ENCODE peak calls at places on chromosome 16, in four cellular contexts. J is neural progenitor cell, D is endodermal cell, P is spleen. Q is an unnamed sample.

GRCh38 chr16:86396918-86397317 is 113.4 kb upstream of the FOXF1 start:
- DNase-seq in J (no peak), D (peak; percentile 76), P (no peak), Q (no peak)

GRCh38 chr16:9463461-9463860 is 372.0 kb downstream of the HAPSTR1 start:
- DNase-seq in J (no peak), D (no peak), P (no peak), Q (no peak)

GRCh38 chr16:66294507-66294906 is 72.0 kb upstream of the CDH5 start:
- DNase-seq in J (no peak), D (no peak), P (no peak), Q (no peak)

GRCh38 chr16:30368792-30369090 is 1.6 kb downstream of the TBC1D10B start:
- DNase-seq in J (no peak), D (no peak), P (no peak), Q (no peak)

GRCh38 chr16:24721830-24722238 is 7.6 kb upstream of the TNRC6A start:
- DNase-seq in J (no peak), D (no peak), P (no peak), Q (no peak)

GRCh38 chr16:66578596-66579531 is at the start of gene CMTM2:
- DNase-seq in J (no peak), D (peak; percentile 61), P (no peak), Q (no peak)

GRCh38 chr16:66161942-66162341 is 204.5 kb upstream of the CDH5 start:
- DNase-seq in J (no peak), D (no peak), P (no peak), Q (no peak)

GRCh38 chr16:89863741-89864391 is 9.5 kb upstream of the TCF25 start:
- DNase-seq in J (no peak), D (no peak), P (peak; percentile 83), Q (no peak)

GRCh38 chr16:1991135-1991551 is 1.4 kb downstream of the SYNGR3 start:
- DNase-seq in J (no peak), D (peak; percentile 69), P (peak; percentile 90), Q (no peak)

GRCh38 chr16:55835578-55835977 is 2.7 kb upstream of the CES1 start:
- DNase-seq in J (no peak), D (no peak), P (no peak), Q (peak; percentile 73)

GRCh38 chr16:35182043-35182677 is 1722.7 kb downstream of the TP53TG3F start:
- DNase-seq in J (no peak), D (no peak), P (peak; percentile 41), Q (no peak)

GRCh38 chr16:73232555-73233422 is 184.9 kb upstream of the ZFHX3 start:
- DNase-seq in J (no peak), D (peak; percentile 63), P (no peak), Q (peak; percentile 50)

GRCh38 chr16:77191259-77191969 is 424 bp downstream of the MON1B start:
- DNase-seq in J (peak; percentile 37), D (no peak), P (peak; percentile 93), Q (peak; percentile 35)

GRCh38 chr16:61820398-61820797 is 215.8 kb downstream of the CDH8 start:
- DNase-seq in J (no peak), D (no peak), P (no peak), Q (no peak)

GRCh38 chr16:72073831-72074230 is 10.8 kb downstream of the HPR start:
- DNase-seq in J (no peak), D (no peak), P (no peak), Q (peak; percentile 14)

GRCh38 chr16:27326738-27327585 is 13.2 kb downstream of the IL4R start:
- DNase-seq in J (peak; percentile 71), D (peak; percentile 99), P (peak; percentile 89), Q (peak; percentile 54)

GRCh38 chr16:31118223-31119155 is 1.0 kb downstream of the KAT8 start:
- DNase-seq in J (no peak), D (no peak), P (no peak), Q (no peak)

GRCh38 chr16:48687421-48688038 is 77.5 kb upstream of the N4BP1 start:
- DNase-seq in J (peak; percentile 83), D (peak; percentile 80), P (peak; percentile 74), Q (peak; percentile 44)

GRCh38 chr16:23288726-23289512 is 13.2 kb upstream of the SCNN1B start:
- DNase-seq in J (no peak), D (no peak), P (no peak), Q (no peak)

GRCh38 chr16:57540906-57541753 is 1.3 kb upstream of the ADGRG5 start:
- DNase-seq in J (no peak), D (peak; percentile 44), P (peak; percentile 71), Q (no peak)

GRCh38 chr16:30797670-30798309 is 10.8 kb upstream of the ZNF629 start:
- DNase-seq in J (peak; percentile 33), D (no peak), P (no peak), Q (no peak)

GRCh38 chr16:2085669-2086068 is 37.9 kb downstream of the TSC2 start:
- DNase-seq in J (no peak), D (no peak), P (no peak), Q (no peak)

GRCh38 chr16:80231888-80232287 is 308.9 kb upstream of the DYNLRB2 start:
- DNase-seq in J (no peak), D (no peak), P (no peak), Q (no peak)

GRCh38 chr16:34802396-34802795 is 1343.0 kb downstream of the TP53TG3F start:
- DNase-seq in J (no peak), D (no peak), P (no peak), Q (no peak)

GRCh38 chr16:24671455-24671954 is 57.9 kb upstream of the TNRC6A start:
- DNase-seq in J (no peak), D (no peak), P (no peak), Q (no peak)

GRCh38 chr16:30941600-30942420 is 7.1 kb upstream of the ORAI3 start:
- DNase-seq in J (peak; percentile 83), D (peak; percentile 93), P (peak; percentile 95), Q (peak; percentile 88)

GRCh38 chr16:72434159-72434558 is 262.2 kb upstream of the PMFBP1 start:
- DNase-seq in J (no peak), D (no peak), P (no peak), Q (no peak)

DNA sequence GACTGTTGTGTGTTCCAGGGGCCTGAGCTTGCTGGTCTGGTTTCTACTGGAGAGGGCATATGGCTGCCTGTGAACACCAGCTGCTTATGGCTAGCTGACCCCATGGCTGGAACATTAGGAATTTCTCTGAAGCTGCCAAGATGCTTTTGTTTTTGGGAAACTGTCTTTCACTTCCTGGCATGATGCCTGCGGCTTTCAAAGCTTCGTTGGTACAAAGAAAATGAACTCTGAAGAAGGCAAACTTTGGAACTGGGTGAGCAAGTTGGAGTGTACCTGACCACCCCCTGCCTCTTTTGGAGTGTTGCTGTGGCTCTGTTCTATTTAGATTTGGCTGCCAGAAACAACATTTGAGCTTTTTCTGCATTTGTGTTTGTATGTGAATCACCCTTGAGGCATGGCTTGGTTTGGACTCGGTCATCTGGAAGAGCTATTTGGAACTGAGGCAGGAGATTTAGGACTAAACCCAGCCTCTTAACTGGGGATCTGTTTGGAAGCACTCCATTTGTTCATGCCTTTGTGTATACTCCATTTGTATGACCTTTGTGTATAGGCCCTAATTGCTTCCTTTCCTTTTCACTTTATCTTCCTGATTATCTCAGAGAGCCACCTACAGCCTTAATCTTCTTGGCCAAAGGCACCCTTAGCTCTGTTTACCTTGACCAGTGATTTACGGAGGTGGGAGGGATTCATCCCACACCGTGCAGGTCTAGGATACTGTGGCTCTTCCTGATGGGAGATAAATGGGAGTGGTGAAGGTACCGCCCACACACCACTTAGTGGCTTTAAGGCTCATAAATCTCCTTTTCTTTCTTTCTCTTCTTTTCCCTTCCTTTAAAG is 7.2 kb upstream of the CPHXL start:
- DNase-seq in J (peak; percentile 64), D (no peak), P (no peak), Q (no peak)
- H3K4me3 ChIP-seq in J (no peak overlapping the region), D (no peak overlapping the region), P (no peak overlapping the region), Q (no peak overlapping the region)

GRCh38 chr16:68596266-68596665 is 48.8 kb upstream of the CDH3 start:
- DNase-seq in J (no peak), D (no peak), P (no peak), Q (no peak)

GRCh38 chr16:68599586-68599985 is 45.5 kb upstream of the CDH3 start:
- DNase-seq in J (no peak), D (no peak), P (no peak), Q (no peak)
- H3K27ac ChIP-seq in J (no peak overlapping the region), D (no peak overlapping the region), P (no peak overlapping the region), Q (no peak overlapping the region)

GRCh38 chr16:19677403-19677802 is 40.6 kb downstream of the KNOP1 start:
- DNase-seq in J (no peak), D (no peak), P (no peak), Q (no peak)

GRCh38 chr16:19678804-19679203 is 39.2 kb downstream of the KNOP1 start:
- DNase-seq in J (no peak), D (no peak), P (no peak), Q (no peak)

GRCh38 chr16:19683453-19684236 is 34.4 kb downstream of the KNOP1 start:
- DNase-seq in J (no peak), D (no peak), P (no peak), Q (no peak)

GRCh38 chr16:19681637-19682036 is 36.4 kb downstream of the KNOP1 start:
- DNase-seq in J (no peak), D (no peak), P (no peak), Q (no peak)

GRCh38 chr16:19680972-19681371 is 37.1 kb downstream of the KNOP1 start:
- DNase-seq in J (no peak), D (peak; percentile 58), P (no peak), Q (no peak)
- TF ChIP-seq CTCF in J (peak; percentile 30), D (peak; percentile 53), P (no peak), Q (no peak)

DNA sequence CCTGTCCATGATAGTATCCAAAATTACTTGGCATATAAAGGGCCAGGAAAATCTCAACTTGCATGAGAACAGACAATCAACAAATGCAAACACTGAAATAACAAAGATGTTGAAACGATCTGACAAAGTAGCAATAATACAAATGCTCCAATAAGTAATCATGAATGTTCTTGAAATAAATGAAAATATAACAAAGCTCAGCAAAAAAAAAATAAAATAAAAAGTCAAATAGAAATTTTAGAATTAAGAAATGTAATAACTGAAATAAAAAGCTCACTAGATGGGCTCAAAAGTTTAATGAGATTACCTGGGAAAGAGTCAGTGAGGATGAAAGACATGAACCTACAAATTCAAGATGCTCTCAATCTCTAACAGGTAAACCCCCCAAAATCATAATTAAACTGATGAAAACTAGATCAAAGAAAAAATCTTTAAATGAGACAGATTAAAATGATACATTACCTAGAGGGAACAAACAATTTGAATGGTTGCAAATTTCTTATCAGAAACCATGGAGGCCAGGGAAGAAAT is 319.0 kb upstream of the IRX3 start:
- DNase-seq in J (no peak), D (no peak), P (no peak), Q (no peak)
- H3K4me3 ChIP-seq in J (no peak overlapping the region), D (no peak overlapping the region), P (no peak overlapping the region), Q (no peak overlapping the region)

DNA sequence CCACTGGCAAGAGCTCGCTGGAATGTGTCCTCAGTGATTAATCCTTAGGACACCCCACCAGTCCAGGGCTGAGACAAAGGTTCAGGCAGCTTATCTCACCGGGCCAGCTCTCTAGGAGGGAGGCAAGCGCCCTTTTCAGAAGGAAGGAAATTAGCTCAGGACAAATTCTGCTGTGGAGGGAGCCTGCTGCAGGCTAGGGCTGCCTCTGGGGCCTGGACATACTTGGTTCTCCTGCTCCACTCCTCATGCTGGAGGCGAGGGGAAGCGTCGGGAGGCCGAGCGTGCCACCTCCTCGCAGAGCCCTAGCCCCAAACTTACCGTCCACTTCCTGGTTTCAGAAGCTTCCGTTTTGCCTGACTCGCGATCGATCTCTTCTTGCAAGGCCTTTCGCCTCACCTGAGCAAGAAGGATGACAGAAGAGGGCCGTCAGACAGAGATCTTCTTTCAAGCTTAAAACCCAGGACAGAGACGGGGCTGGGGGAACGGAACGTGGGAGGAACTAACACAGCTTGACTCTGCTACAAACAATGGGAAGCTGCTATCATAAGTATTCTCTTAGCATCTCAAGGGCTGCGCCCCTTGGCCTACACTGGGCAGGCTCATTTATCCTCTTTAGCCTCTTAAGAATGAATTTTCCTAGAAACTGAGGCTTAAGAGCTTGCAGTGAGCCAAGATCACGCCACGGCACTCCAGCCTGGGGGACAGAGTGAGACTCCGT is 7.7 kb downstream of the KNOP1 start:
- DNase-seq in J (peak; percentile 75), D (no peak), P (peak; percentile 65), Q (no peak)
- H3K27ac ChIP-seq in J (peak overlapping the region; percentile 84), D (peak overlapping the region; percentile 61), P (no peak overlapping the region), Q (no peak overlapping the region)